ENCODE peak calls at places on chromosomes 1 and 21, in six cellular contexts. E is uterus, B is NT2/D1, D is iris pigment epithelial cell, G is H7, N is fibroblast of lung. M is an unnamed sample.

GRCh38 chr1:101247404-101248287 is 10.8 kb downstream of the S1PR1 start:
- DNase-seq in E (no peak), D (no peak), B (no peak), N (no peak), G (no peak), M (no peak)

GRCh38 chr1:198174297-198174696 is 17.5 kb downstream of the NEK7 start:
- DNase-seq in N (peak; percentile 52), D (peak; percentile 75), E (no peak), B (no peak), G (no peak), M (no peak)

GRCh38 chr1:226066415-226067077 is 4.0 kb downstream of the H3-3A start:
- DNase-seq in B (no peak), N (peak; percentile 51), D (peak; percentile 36), G (no peak), E (no peak), M (no peak)

GRCh38 chr1:154969246-154969645 is 1.3 kb downstream of the SHC1 start:
- DNase-seq in N (no peak), B (no peak), E (no peak), D (no peak), G (no peak), M (no peak)

GRCh38 chr1:174742805-174743653 is 256.7 kb upstream of the CACYBP start:
- DNase-seq in D (peak; percentile 32), B (no peak), G (no peak), N (peak; percentile 32), E (no peak), M (peak; percentile 72)

GRCh38 chr1:196558424-196558823 is 49.8 kb downstream of the KCNT2 start:
- DNase-seq in N (peak; percentile 92), D (peak; percentile 95), G (no peak), E (no peak), B (no peak), M (peak; percentile 91)

GRCh38 chr1:31295874-31296485 is 608 bp downstream of the SNRNP40 start:
- DNase-seq in G (no peak), B (no peak), N (no peak), D (no peak), E (no peak), M (peak; percentile 22)

GRCh38 chr1:204081791-204082513 is 9.0 kb downstream of the SOX13 start:
- DNase-seq in D (no peak), N (no peak), E (no peak), G (peak; percentile 55), B (no peak), M (no peak)

GRCh38 chr1:229557214-229557850 is 1.2 kb downstream of the ABCB10 start:
- DNase-seq in D (peak; percentile 40), B (no peak), N (peak; percentile 18), G (no peak), E (no peak), M (peak; percentile 64)

GRCh38 chr1:221279146-221279545 is 399.9 kb downstream of the HLX start:
- DNase-seq in E (no peak), D (peak; percentile 28), N (no peak), B (no peak), G (no peak), M (no peak)

GRCh38 chr1:57088689-57089088 is 122.9 kb upstream of the C8B start:
- DNase-seq in D (no peak), N (peak; percentile 13), G (no peak), E (no peak), B (no peak), M (no peak)

GRCh38 chr1:114510235-114511047 is 562 bp downstream of the TRIM33 start:
- DNase-seq in N (peak; percentile 47), G (peak; percentile 87), E (no peak), B (no peak), D (peak; percentile 39), M (peak; percentile 71)

GRCh38 chr1:153536618-153537375 is 1.0 kb upstream of the S100A6 start:
- DNase-seq in E (no peak), N (no peak), B (no peak), D (no peak), G (no peak), M (peak; percentile 40)

GRCh38 chr1:205298191-205298994 is 23.2 kb downstream of the NUAK2 start:
- DNase-seq in B (peak; percentile 95), N (peak; percentile 98), D (peak; percentile 96), G (no peak), E (no peak), M (no peak)

GRCh38 chr1:224287714-224288113 is 42.3 kb downstream of the NVL start:
- DNase-seq in N (no peak), E (no peak), G (peak; percentile 80), B (peak; percentile 73), D (no peak), M (no peak)

GRCh38 chr1:43783671-43784205 is 76.4 kb downstream of the ST3GAL3 start:
- DNase-seq in N (peak; percentile 50), G (no peak), B (no peak), D (peak; percentile 45), E (no peak), M (peak; percentile 50)

GRCh38 chr21:44568261-44568660 is 5.3 kb upstream of the KRTAP10-4 start:
- DNase-seq in N (no peak), B (no peak), D (no peak), G (no peak), E (no peak), M (no peak)